ENCODE peak calls at places on chromosome 6, in six cellular contexts. One of them, this sample, is unnamed.

GRCh38 chr6:3957321-3957720 is 108.1 kb downstream of the FAM50B start:
- DNase-seq in CD4-positive, alpha-beta memory T cell: no peak
- DNase-seq in PC-3: peak; percentile 25
- DNase-seq in A549: no peak
- DNase-seq in CD8-positive, alpha-beta memory T cell: no peak
- DNase-seq in germinal center: no peak
- DNase-seq in this sample: no peak

GRCh38 chr6:12431023-12431422 is 140.9 kb downstream of the EDN1 start:
- DNase-seq in CD4-positive, alpha-beta memory T cell: no peak
- DNase-seq in PC-3: no peak
- DNase-seq in A549: no peak
- DNase-seq in CD8-positive, alpha-beta memory T cell: no peak
- DNase-seq in germinal center: no peak
- DNase-seq in this sample: no peak

GRCh38 chr6:116438590-116439448 is 22.4 kb upstream of the CALHM6 start:
- DNase-seq in CD4-positive, alpha-beta memory T cell: no peak
- DNase-seq in PC-3: no peak
- DNase-seq in A549: no peak
- DNase-seq in CD8-positive, alpha-beta memory T cell: no peak
- DNase-seq in germinal center: no peak
- DNase-seq in this sample: no peak

GRCh38 chr6:112906737-112907136 is 559.6 kb downstream of the RFPL4B start:
- DNase-seq in CD4-positive, alpha-beta memory T cell: no peak
- DNase-seq in PC-3: no peak
- DNase-seq in A549: no peak
- DNase-seq in CD8-positive, alpha-beta memory T cell: no peak
- DNase-seq in germinal center: no peak
- DNase-seq in this sample: no peak

GRCh38 chr6:161740486-161740885 is 466.6 kb upstream of the AGPAT4 start:
- DNase-seq in CD4-positive, alpha-beta memory T cell: no peak
- DNase-seq in PC-3: no peak
- DNase-seq in A549: no peak
- DNase-seq in CD8-positive, alpha-beta memory T cell: no peak
- DNase-seq in germinal center: no peak
- DNase-seq in this sample: no peak

GRCh38 chr6:169106176-169106575 is 147.5 kb downstream of the THBS2 start:
- DNase-seq in CD4-positive, alpha-beta memory T cell: no peak
- DNase-seq in PC-3: no peak
- DNase-seq in A549: no peak
- DNase-seq in CD8-positive, alpha-beta memory T cell: no peak
- DNase-seq in germinal center: no peak
- DNase-seq in this sample: no peak

GRCh38 chr6:113315879-113316278 is 541.3 kb upstream of the MARCKS start:
- DNase-seq in CD4-positive, alpha-beta memory T cell: no peak
- DNase-seq in PC-3: no peak
- DNase-seq in A549: no peak
- DNase-seq in CD8-positive, alpha-beta memory T cell: no peak
- DNase-seq in germinal center: no peak
- DNase-seq in this sample: no peak

GRCh38 chr6:88983532-88983931 is 20.1 kb upstream of the RNGTT start:
- DNase-seq in CD4-positive, alpha-beta memory T cell: no peak
- DNase-seq in PC-3: peak; percentile 45
- DNase-seq in A549: peak; percentile 49
- DNase-seq in CD8-positive, alpha-beta memory T cell: no peak
- DNase-seq in germinal center: no peak
- DNase-seq in this sample: no peak

GRCh38 chr6:129364767-129365166 is 345.2 kb downstream of the ARHGAP18 start:
- DNase-seq in CD4-positive, alpha-beta memory T cell: no peak
- DNase-seq in PC-3: no peak
- DNase-seq in A549: no peak
- DNase-seq in CD8-positive, alpha-beta memory T cell: no peak
- DNase-seq in germinal center: no peak
- DNase-seq in this sample: no peak

GRCh38 chr6:89527634-89528033 is 94.7 kb downstream of the ANKRD6 start:
- DNase-seq in CD4-positive, alpha-beta memory T cell: peak; percentile 33
- DNase-seq in PC-3: peak; percentile 42
- DNase-seq in A549: peak; percentile 17
- DNase-seq in CD8-positive, alpha-beta memory T cell: no peak
- DNase-seq in germinal center: no peak
- DNase-seq in this sample: peak; percentile 13

GRCh38 chr6:13368716-13369115 is 40.4 kb upstream of the TBC1D7 start:
- DNase-seq in CD4-positive, alpha-beta memory T cell: no peak
- DNase-seq in PC-3: peak; percentile 58
- DNase-seq in A549: no peak
- DNase-seq in CD8-positive, alpha-beta memory T cell: no peak
- DNase-seq in germinal center: no peak
- DNase-seq in this sample: no peak

GRCh38 chr6:19866900-19867627 is 29.9 kb downstream of the ID4 start:
- DNase-seq in CD4-positive, alpha-beta memory T cell: no peak
- DNase-seq in PC-3: peak; percentile 92
- DNase-seq in A549: no peak
- DNase-seq in CD8-positive, alpha-beta memory T cell: no peak
- DNase-seq in germinal center: no peak
- DNase-seq in this sample: no peak

GRCh38 chr6:29828471-29828797 is 809 bp downstream of the HLA-G start:
- DNase-seq in CD4-positive, alpha-beta memory T cell: no peak
- DNase-seq in PC-3: no peak
- DNase-seq in A549: no peak
- DNase-seq in CD8-positive, alpha-beta memory T cell: no peak
- DNase-seq in germinal center: peak; percentile 12
- DNase-seq in this sample: no peak

GRCh38 chr6:15309611-15310283 is 63.9 kb downstream of the JARID2 start:
- DNase-seq in CD4-positive, alpha-beta memory T cell: no peak
- DNase-seq in PC-3: no peak
- DNase-seq in A549: no peak
- DNase-seq in CD8-positive, alpha-beta memory T cell: no peak
- DNase-seq in germinal center: no peak
- DNase-seq in this sample: no peak

GRCh38 chr6:130366011-130366963 is at the start of gene TMEM200A:
- DNase-seq in CD4-positive, alpha-beta memory T cell: peak; percentile 23
- DNase-seq in PC-3: no peak
- DNase-seq in A549: no peak
- DNase-seq in CD8-positive, alpha-beta memory T cell: peak; percentile 12
- DNase-seq in germinal center: peak; percentile 14
- DNase-seq in this sample: peak; percentile 9

GRCh38 chr6:149233056-149233715 is 84.3 kb upstream of the TAB2 start:
- DNase-seq in CD4-positive, alpha-beta memory T cell: peak; percentile 75
- DNase-seq in PC-3: peak; percentile 94
- DNase-seq in A549: peak; percentile 72
- DNase-seq in CD8-positive, alpha-beta memory T cell: no peak
- DNase-seq in germinal center: no peak
- DNase-seq in this sample: peak; percentile 66

GRCh38 chr6:53496797-53497196 is 48.1 kb downstream of the GCLC start:
- DNase-seq in CD4-positive, alpha-beta memory T cell: no peak
- DNase-seq in PC-3: peak; percentile 75
- DNase-seq in A549: peak; percentile 73
- DNase-seq in CD8-positive, alpha-beta memory T cell: no peak
- DNase-seq in germinal center: no peak
- DNase-seq in this sample: no peak

GRCh38 chr6:43722920-43723565 is 35.5 kb upstream of the MRPS18A start:
- DNase-seq in CD4-positive, alpha-beta memory T cell: no peak
- DNase-seq in PC-3: no peak
- DNase-seq in A549: no peak
- DNase-seq in CD8-positive, alpha-beta memory T cell: no peak
- DNase-seq in germinal center: no peak
- DNase-seq in this sample: no peak

GRCh38 chr6:4941782-4942672 is 61.8 kb downstream of the RPP40 start:
- DNase-seq in CD4-positive, alpha-beta memory T cell: peak; percentile 17
- DNase-seq in PC-3: peak; percentile 95
- DNase-seq in A549: peak; percentile 81
- DNase-seq in CD8-positive, alpha-beta memory T cell: no peak
- DNase-seq in germinal center: no peak
- DNase-seq in this sample: no peak

GRCh38 chr6:149913085-149913484 is 9.8 kb downstream of the RAET1G start:
- DNase-seq in CD4-positive, alpha-beta memory T cell: no peak
- DNase-seq in PC-3: no peak
- DNase-seq in A549: no peak
- DNase-seq in CD8-positive, alpha-beta memory T cell: no peak
- DNase-seq in germinal center: no peak
- DNase-seq in this sample: no peak

GRCh38 chr6:166259296-166259977 is 48.8 kb downstream of the PRR18 start:
- DNase-seq in CD4-positive, alpha-beta memory T cell: no peak
- DNase-seq in PC-3: no peak
- DNase-seq in A549: no peak
- DNase-seq in CD8-positive, alpha-beta memory T cell: no peak
- DNase-seq in germinal center: no peak
- DNase-seq in this sample: no peak

GRCh38 chr6:7912024-7912423 is 1.4 kb upstream of the TXNDC5 start:
- DNase-seq in CD4-positive, alpha-beta memory T cell: no peak
- DNase-seq in PC-3: no peak
- DNase-seq in A549: no peak
- DNase-seq in CD8-positive, alpha-beta memory T cell: no peak
- DNase-seq in germinal center: no peak
- DNase-seq in this sample: no peak

GRCh38 chr6:68108243-68108835 is 526.7 kb upstream of the ADGRB3 start:
- DNase-seq in CD4-positive, alpha-beta memory T cell: no peak
- DNase-seq in PC-3: peak; percentile 40
- DNase-seq in A549: peak; percentile 1
- DNase-seq in CD8-positive, alpha-beta memory T cell: no peak
- DNase-seq in germinal center: no peak
- DNase-seq in this sample: no peak

GRCh38 chr6:144843701-144844100 is 558.6 kb downstream of the UTRN start:
- DNase-seq in CD4-positive, alpha-beta memory T cell: no peak
- DNase-seq in PC-3: no peak
- DNase-seq in A549: no peak
- DNase-seq in CD8-positive, alpha-beta memory T cell: no peak
- DNase-seq in germinal center: no peak
- DNase-seq in this sample: no peak

GRCh38 chr6:106736502-106736901 is 107.1 kb downstream of the QRSL1 start:
- DNase-seq in CD4-positive, alpha-beta memory T cell: no peak
- DNase-seq in PC-3: no peak
- DNase-seq in A549: no peak
- DNase-seq in CD8-positive, alpha-beta memory T cell: no peak
- DNase-seq in germinal center: no peak
- DNase-seq in this sample: no peak

GRCh38 chr6:124203106-124203811 is 399.6 kb downstream of the NKAIN2 start:
- DNase-seq in CD4-positive, alpha-beta memory T cell: no peak
- DNase-seq in PC-3: no peak
- DNase-seq in A549: no peak
- DNase-seq in CD8-positive, alpha-beta memory T cell: no peak
- DNase-seq in germinal center: no peak
- DNase-seq in this sample: no peak

GRCh38 chr6:75208564-75209431 is 2.9 kb upstream of the COL12A1 start:
- DNase-seq in CD4-positive, alpha-beta memory T cell: peak; percentile 73
- DNase-seq in PC-3: peak; percentile 85
- DNase-seq in A549: peak; percentile 62
- DNase-seq in CD8-positive, alpha-beta memory T cell: peak; percentile 71
- DNase-seq in germinal center: peak; percentile 61
- DNase-seq in this sample: peak; percentile 74

GRCh38 chr6:52724041-52724405 is 39.3 kb downstream of the GSTA2 start:
- DNase-seq in CD4-positive, alpha-beta memory T cell: no peak
- DNase-seq in PC-3: no peak
- DNase-seq in A549: peak; percentile 23
- DNase-seq in CD8-positive, alpha-beta memory T cell: no peak
- DNase-seq in germinal center: no peak
- DNase-seq in this sample: no peak

GRCh38 chr6:22980446-22980845 is 411.1 kb downstream of the HDGFL1 start:
- DNase-seq in CD4-positive, alpha-beta memory T cell: no peak
- DNase-seq in PC-3: peak; percentile 49
- DNase-seq in A549: no peak
- DNase-seq in CD8-positive, alpha-beta memory T cell: no peak
- DNase-seq in germinal center: no peak
- DNase-seq in this sample: no peak

GRCh38 chr6:106547556-106547955 is 81.7 kb downstream of the RTN4IP1 start:
- DNase-seq in CD4-positive, alpha-beta memory T cell: no peak
- DNase-seq in PC-3: no peak
- DNase-seq in A549: no peak
- DNase-seq in CD8-positive, alpha-beta memory T cell: no peak
- DNase-seq in germinal center: no peak
- DNase-seq in this sample: no peak

This sample was measured in central memory CD4-positive, alpha-beta T cell.